ENCODE peak calls at places on chromosomes 7 and 10, in six cellular contexts. I is HepG2, G is HCT116, N is K562, T is GM12878, S is H1. B is an unnamed sample.

GRCh38 chr7:32479574-32480200 is 10.5 kb downstream of the LSM5 start:
- DNase-seq in I (peak), G (peak), N (peak), T (no peak), S (no peak), B (peak)

GRCh38 chr10:8048281-8049008 is 6.0 kb upstream of the GATA3 start:
- DNase-seq in I (no peak), G (no peak), N (no peak), T (no peak), S (no peak), B (no peak)

GRCh38 chr10:42836771-42837468 is 54.3 kb downstream of the BMS1 start:
- DNase-seq in I (peak), G (no peak), N (no peak), T (no peak), S (no peak), B (no peak)

GRCh38 chr10:110490640-110491039 is 7.1 kb upstream of the DUSP5 start:
- DNase-seq in I (no peak), G (no peak), N (no peak), T (no peak), S (no peak), B (no peak)

GRCh38 chr7:70017371-70017770 is 419.1 kb downstream of the AUTS2 start:
- DNase-seq in I (no peak), G (no peak), N (no peak), T (no peak), S (no peak), B (no peak)

GRCh38 chr7:45000096-45001032 is at the start of gene CCM2:
- DNase-seq in I (no peak), G (no peak), N (no peak), T (no peak), S (no peak), B (no peak)

GRCh38 chr10:114100848-114101741 is 57.4 kb downstream of the ADRB1 start:
- DNase-seq in I (no peak), G (no peak), N (no peak), T (no peak), S (no peak), B (no peak)

GRCh38 chr7:12458520-12459131 is 55.0 kb upstream of the VWDE start:
- DNase-seq in I (peak), G (peak), N (peak), T (no peak), S (no peak), B (no peak)

GRCh38 chr7:95545007-95545615 is 51.2 kb downstream of the PDK4 start:
- DNase-seq in I (peak), G (peak), N (no peak), T (no peak), S (no peak), B (no peak)

GRCh38 chr10:34088208-34088794 is 726.8 kb downstream of the PARD3 start:
- DNase-seq in I (no peak), G (no peak), N (no peak), T (no peak), S (no peak), B (no peak)

GRCh38 chr10:200405-200804 is 65.2 kb downstream of the ZMYND11 start:
- DNase-seq in I (no peak), G (no peak), N (no peak), T (no peak), S (no peak), B (no peak)

GRCh38 chr10:113199459-113199858 is 249.4 kb downstream of the TCF7L2 start:
- DNase-seq in I (no peak), G (no peak), N (no peak), T (no peak), S (no peak), B (no peak)

GRCh38 chr10:118734477-118734876 is 20.3 kb downstream of the CACUL1 start:
- DNase-seq in I (no peak), G (no peak), N (no peak), T (no peak), S (no peak), B (no peak)

GRCh38 chr10:22714524-22715289 is at the start of gene PIP4K2A:
- DNase-seq in I (peak), G (peak), N (peak), T (no peak), S (no peak), B (peak)

GRCh38 chr10:665579-666091 is 23.8 kb downstream of the DIP2C start:
- DNase-seq in I (no peak), G (no peak), N (no peak), T (no peak), S (no peak), B (no peak)

GRCh38 chr7:96786261-96786997 is 76.8 kb upstream of the SEM1 start:
- DNase-seq in I (no peak), G (no peak), N (no peak), T (no peak), S (peak), B (peak)

GRCh38 chr7:129719980-129720732 is 108.6 kb downstream of the NRF1 start:
- DNase-seq in I (peak), G (no peak), N (no peak), T (no peak), S (no peak), B (no peak)

GRCh38 chr7:115276791-115277190 is 354.9 kb downstream of the MDFIC start:
- DNase-seq in I (no peak), G (no peak), N (no peak), T (no peak), S (no peak), B (no peak)

GRCh38 chr10:130686680-130687300 is 550.6 kb downstream of the GLRX3 start:
- DNase-seq in I (peak), G (no peak), N (peak), T (no peak), S (peak), B (peak)

GRCh38 chr10:67171970-67172369 is 246.1 kb downstream of the LRRTM3 start:
- DNase-seq in I (no peak), G (no peak), N (no peak), T (no peak), S (no peak), B (no peak)

GRCh38 chr10:3873728-3874461 is 88.9 kb upstream of the KLF6 start:
- DNase-seq in I (peak), G (peak), N (peak), T (peak), S (no peak), B (peak)

GRCh38 chr10:77609781-77610272 is 27.8 kb downstream of the KCNMA1 start:
- DNase-seq in I (no peak), G (no peak), N (no peak), T (peak), S (no peak), B (no peak)

GRCh38 chr7:144738708-144739314 is 97.0 kb downstream of the TPK1 start:
- DNase-seq in I (peak), G (peak), N (peak), T (no peak), S (no peak), B (peak)

GRCh38 chr7:43038229-43038628 is 74.2 kb upstream of the HECW1 start:
- DNase-seq in I (no peak), G (no peak), N (no peak), T (no peak), S (no peak), B (no peak)

GRCh38 chr10:49056356-49056755 is 59.0 kb downstream of the VSTM4 start:
- DNase-seq in I (no peak), G (no peak), N (no peak), T (no peak), S (no peak), B (no peak)

GRCh38 chr10:4686644-4686996 is 139.4 kb upstream of the AKR1E2 start:
- DNase-seq in I (peak), G (peak), N (no peak), T (no peak), S (no peak), B (no peak)

GRCh38 chr10:118584181-118584954 is 11.1 kb downstream of the PRLHR start:
- DNase-seq in I (no peak), G (no peak), N (no peak), T (no peak), S (no peak), B (no peak)

GRCh38 chr7:44045226-44046014 is 918 bp downstream of the DBNL start:
- DNase-seq in I (no peak), G (no peak), N (peak), T (no peak), S (no peak), B (no peak)

GRCh38 chr10:121485443-121486139 is 112.7 kb downstream of the FGFR2 start:
- DNase-seq in I (no peak), G (no peak), N (no peak), T (no peak), S (no peak), B (no peak)

GRCh38 chr7:149824748-149825566 is 13.2 kb upstream of the ZNF862 start:
- DNase-seq in I (no peak), G (no peak), N (peak), T (no peak), S (no peak), B (no peak)

GRCh38 chr7:2520808-2521146 is 1.2 kb downstream of the LFNG start:
- DNase-seq in I (no peak), G (no peak), N (no peak), T (no peak), S (no peak), B (no peak)
- TF ChIP-seq ZNF274 in I (no peak), G (no peak), N (no peak), T (no peak), S (no peak), B (no peak)

DNA sequence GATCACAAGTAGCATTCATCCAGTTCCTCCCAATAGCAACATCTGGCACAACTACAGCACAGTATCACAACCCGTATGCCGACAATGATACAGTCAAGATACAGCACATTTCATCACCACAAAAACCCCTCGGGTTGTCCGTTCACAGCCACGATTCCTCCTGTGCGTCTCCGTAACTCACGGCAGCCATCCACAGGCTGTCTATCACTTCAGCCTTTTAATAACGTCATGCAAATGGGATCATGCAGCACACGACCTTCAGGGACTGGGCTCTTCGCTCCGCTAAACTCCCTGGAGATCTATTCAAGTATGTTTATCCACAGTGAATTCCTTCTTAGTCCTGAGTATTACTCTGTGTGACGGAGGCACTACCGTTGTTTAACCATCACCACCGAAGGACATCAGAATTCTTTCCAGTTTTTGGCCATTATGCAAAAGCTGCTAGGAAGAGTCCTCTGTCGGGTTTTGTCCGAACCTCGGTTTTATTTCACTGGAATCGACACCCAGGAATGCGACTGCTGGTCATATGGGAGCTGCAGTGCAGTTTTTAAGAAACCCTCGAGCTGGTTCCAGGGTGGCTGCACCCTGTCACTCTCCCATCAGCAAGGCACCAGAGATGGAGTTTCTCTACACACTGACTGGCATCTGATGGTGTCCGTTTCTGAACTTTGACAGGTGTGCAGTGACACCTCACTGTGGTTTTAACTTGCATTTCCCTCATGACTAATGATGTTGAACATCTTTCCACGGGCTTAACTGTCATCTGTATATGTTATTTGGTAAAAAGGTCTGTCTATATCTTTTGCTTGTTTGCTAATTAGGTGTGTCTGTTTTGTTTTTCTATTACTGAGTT is 193.6 kb downstream of the MAD1L1 start:
- DNase-seq in I (no peak), G (no peak), N (no peak), T (no peak), S (no peak), B (no peak)
- TF ChIP-seq YY1 in I (no peak), G (no peak), N (no peak), T (no peak), S (no peak), B (no peak)

GRCh38 chr7:123770378-123770777 is 21.6 kb upstream of the WASL start:
- DNase-seq in I (peak), G (no peak), N (no peak), T (no peak), S (no peak), B (no peak)
- TF ChIP-seq ZNF274 in I (no peak), G (no peak), N (no peak), T (no peak), S (no peak), B (no peak)

GRCh38 chr7:108452707-108453106 is 3.5 kb downstream of the NRCAM start:
- DNase-seq in I (peak), G (peak), N (peak), T (no peak), S (no peak), B (no peak)
- TF ChIP-seq YY1 in I (no peak), G (no peak), N (no peak), T (no peak), S (no peak), B (no peak)

GRCh38 chr7:46979439-46979838 is 602.5 kb downstream of the TNS3 start:
- DNase-seq in I (no peak), G (no peak), N (no peak), T (no peak), S (no peak), B (no peak)
- TF ChIP-seq ZNF274 in I (no peak), G (no peak), N (no peak), T (no peak), S (no peak), B (no peak)

DNA sequence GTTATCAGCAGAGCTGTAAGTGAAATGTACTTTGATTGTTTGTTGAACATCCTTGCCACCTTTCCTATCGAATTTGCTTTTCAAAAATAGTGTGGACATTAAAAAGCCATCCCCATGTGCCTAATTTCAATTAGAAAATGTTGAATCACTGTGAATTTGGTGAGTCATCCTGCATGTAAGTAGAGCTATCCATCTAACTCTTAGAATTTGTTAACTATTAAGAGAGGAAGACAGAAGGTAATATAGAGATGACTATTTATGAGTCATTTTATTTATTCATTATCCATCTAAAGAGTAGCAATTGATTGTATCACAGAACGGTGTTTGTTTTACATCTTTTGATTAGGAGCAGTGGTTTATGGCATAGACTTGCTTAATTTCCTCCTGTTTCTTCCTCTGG is 154.7 kb downstream of the MGMT start:
- DNase-seq in I (no peak), G (no peak), N (no peak), T (no peak), S (no peak), B (no peak)
- TF ChIP-seq YY1 in I (no peak), G (no peak), N (no peak), T (no peak), S (no peak), B (no peak)

GRCh38 chr7:41825927-41826480 is 123.1 kb upstream of the INHBA start:
- DNase-seq in I (no peak), G (no peak), N (no peak), T (no peak), S (no peak), B (no peak)
- TF ChIP-seq ZNF274 in I (no peak), G (no peak), N (no peak), T (no peak), S (no peak), B (no peak)

DNA sequence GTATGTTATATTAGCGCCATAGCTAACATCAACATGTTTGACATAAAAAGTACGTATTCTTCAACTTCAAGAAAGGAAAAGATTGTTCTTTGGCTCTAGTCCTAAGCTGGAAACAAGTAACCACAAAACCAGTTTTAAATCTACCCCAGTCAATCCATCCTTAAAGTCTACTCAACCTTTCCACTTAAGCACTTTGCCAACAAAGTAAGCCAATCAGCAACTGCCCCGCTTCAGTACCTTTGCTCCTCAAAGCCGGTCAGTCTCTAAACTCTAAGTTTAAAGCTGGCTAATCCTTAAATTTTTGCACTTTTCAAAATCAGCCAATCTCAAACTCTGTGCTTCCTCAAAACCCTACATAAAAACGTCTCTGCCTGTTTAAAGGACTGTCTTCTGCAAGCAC is 8.1 kb downstream of the ZNF438 start:
- DNase-seq in I (no peak), G (no peak), N (no peak), T (no peak), S (no peak), B (no peak)
- TF ChIP-seq YY1 in I (no peak), G (no peak), N (no peak), T (no peak), S (no peak), B (no peak)

GRCh38 chr7:25216837-25217236 is 11.4 kb downstream of the NPVF start:
- DNase-seq in I (peak), G (peak), N (peak), T (peak), S (no peak), B (peak)
- TF ChIP-seq ZNF274 in I (no peak), G (no peak), N (no peak), T (no peak), S (no peak), B (no peak)